ENCODE peak calls at places on chromosomes 16 and 17, in six cellular contexts. One of them, this sample, is unnamed. For H3K27me3, the result is how much of the 10 kb centered on the place peaks cover.

GRCh38 chr17:64507418-64507766 is 615 bp downstream of the CEP95 start:
- DNase-seq in CD4-positive, alpha-beta T cell: peak
- DNase-seq in H1: no peak
- DNase-seq in HCT116: no peak
- DNase-seq in stomach: no peak
- DNase-seq in mammary epithelial cell: peak
- DNase-seq in this sample: no peak

GRCh38 chr17:79144090-79144610 is 69.5 kb downstream of the ENGASE start:
- DNase-seq in H1: no peak
- DNase-seq in CD4-positive, alpha-beta T cell: no peak
- DNase-seq in mammary epithelial cell: no peak
- DNase-seq in stomach: no peak
- DNase-seq in HCT116: no peak
- DNase-seq in this sample: no peak

GRCh38 chr16:84461504-84462295 is 42.8 kb downstream of the MEAK7 start:
- DNase-seq in CD4-positive, alpha-beta T cell: no peak
- DNase-seq in mammary epithelial cell: no peak
- DNase-seq in H1: no peak
- DNase-seq in stomach: no peak
- DNase-seq in HCT116: no peak
- DNase-seq in this sample: no peak

GRCh38 chr16:52912565-52913173 is 140.0 kb downstream of the CHD9NB start:
- DNase-seq in stomach: peak
- DNase-seq in CD4-positive, alpha-beta T cell: no peak
- DNase-seq in mammary epithelial cell: peak
- DNase-seq in HCT116: peak
- DNase-seq in H1: peak
- DNase-seq in this sample: peak

GRCh38 chr16:50297301-50298074 is 31.1 kb downstream of the ADCY7 start:
- DNase-seq in H1: no peak
- DNase-seq in mammary epithelial cell: no peak
- DNase-seq in CD4-positive, alpha-beta T cell: no peak
- DNase-seq in stomach: no peak
- DNase-seq in HCT116: no peak
- DNase-seq in this sample: no peak

GRCh38 chr17:83083368-83084201 is 4.2 kb downstream of the METRNL start:
- DNase-seq in CD4-positive, alpha-beta T cell: peak
- DNase-seq in H1: peak
- DNase-seq in mammary epithelial cell: peak
- DNase-seq in HCT116: no peak
- DNase-seq in stomach: no peak
- DNase-seq in this sample: peak

GRCh38 chr17:19744922-19745757 is 3.0 kb downstream of the ALDH3A1 start:
- DNase-seq in HCT116: peak
- DNase-seq in stomach: peak
- DNase-seq in mammary epithelial cell: peak
- DNase-seq in CD4-positive, alpha-beta T cell: peak
- DNase-seq in H1: peak
- DNase-seq in this sample: peak

GRCh38 chr17:61072648-61073047 is 327.0 kb upstream of the TBX2 start:
- DNase-seq in H1: no peak
- DNase-seq in mammary epithelial cell: no peak
- DNase-seq in CD4-positive, alpha-beta T cell: no peak
- DNase-seq in stomach: no peak
- DNase-seq in HCT116: no peak
- DNase-seq in this sample: no peak

GRCh38 chr16:27689711-27690110 is 139.8 kb downstream of the KATNIP start:
- DNase-seq in HCT116: no peak
- DNase-seq in stomach: no peak
- DNase-seq in mammary epithelial cell: no peak
- DNase-seq in CD4-positive, alpha-beta T cell: no peak
- DNase-seq in H1: no peak
- DNase-seq in this sample: no peak

GRCh38 chr16:66270333-66270927 is 96.1 kb upstream of the CDH5 start:
- DNase-seq in CD4-positive, alpha-beta T cell: peak
- DNase-seq in mammary epithelial cell: peak
- DNase-seq in HCT116: peak
- DNase-seq in H1: peak
- DNase-seq in stomach: peak
- DNase-seq in this sample: no peak

GRCh38 chr16:53893731-53894435 is 189.9 kb downstream of the FTO start:
- DNase-seq in CD4-positive, alpha-beta T cell: no peak
- DNase-seq in stomach: no peak
- DNase-seq in mammary epithelial cell: peak
- DNase-seq in HCT116: no peak
- DNase-seq in H1: no peak
- DNase-seq in this sample: no peak

GRCh38 chr17:73203788-73204479 is 11.1 kb downstream of the COG1 start:
- DNase-seq in HCT116: no peak
- DNase-seq in stomach: no peak
- DNase-seq in H1: no peak
- DNase-seq in mammary epithelial cell: no peak
- DNase-seq in CD4-positive, alpha-beta T cell: no peak
- DNase-seq in this sample: no peak

GRCh38 chr17:63126607-63127006 is 160.6 kb downstream of the TANC2 start:
- DNase-seq in mammary epithelial cell: no peak
- DNase-seq in CD4-positive, alpha-beta T cell: no peak
- DNase-seq in HCT116: no peak
- DNase-seq in stomach: no peak
- DNase-seq in H1: no peak
- DNase-seq in this sample: no peak

GRCh38 chr17:35189291-35189690 is 4.9 kb downstream of the SLC35G3 start:
- DNase-seq in HCT116: no peak
- DNase-seq in stomach: no peak
- DNase-seq in H1: no peak
- DNase-seq in mammary epithelial cell: peak
- DNase-seq in CD4-positive, alpha-beta T cell: no peak
- DNase-seq in this sample: no peak

GRCh38 chr17:31629696-31630470 is 229.2 kb downstream of the COPRS start:
- DNase-seq in HCT116: no peak
- DNase-seq in stomach: no peak
- DNase-seq in mammary epithelial cell: peak
- DNase-seq in CD4-positive, alpha-beta T cell: no peak
- DNase-seq in H1: no peak
- DNase-seq in this sample: no peak

GRCh38 chr17:49616546-49617205 is 41.0 kb downstream of the NXPH3 start:
- DNase-seq in mammary epithelial cell: peak
- DNase-seq in CD4-positive, alpha-beta T cell: no peak
- DNase-seq in HCT116: no peak
- DNase-seq in stomach: peak
- DNase-seq in H1: no peak
- DNase-seq in this sample: no peak

GRCh38 chr16:65122974-65123845 is 1.3 kb upstream of the CDH11 start:
- DNase-seq in stomach: peak
- DNase-seq in mammary epithelial cell: no peak
- DNase-seq in CD4-positive, alpha-beta T cell: no peak
- DNase-seq in H1: no peak
- DNase-seq in HCT116: no peak
- DNase-seq in this sample: no peak

GRCh38 chr17:78173025-78173715 is 4.8 kb downstream of the SYNGR2 start:
- DNase-seq in stomach: no peak
- DNase-seq in H1: no peak
- DNase-seq in HCT116: no peak
- DNase-seq in CD4-positive, alpha-beta T cell: no peak
- DNase-seq in mammary epithelial cell: no peak
- DNase-seq in this sample: no peak

GRCh38 chr17:16377804-16378400 is 3.0 kb upstream of the UBB start:
- DNase-seq in stomach: no peak
- DNase-seq in HCT116: no peak
- DNase-seq in H1: no peak
- DNase-seq in mammary epithelial cell: peak
- DNase-seq in CD4-positive, alpha-beta T cell: no peak
- DNase-seq in this sample: no peak

GRCh38 chr17:82019905-82020873 is 2.5 kb downstream of the CENPX start:
- DNase-seq in H1: no peak
- DNase-seq in stomach: peak
- DNase-seq in HCT116: peak
- DNase-seq in mammary epithelial cell: no peak
- DNase-seq in CD4-positive, alpha-beta T cell: peak
- DNase-seq in this sample: no peak

GRCh38 chr17:68783861-68784260 is 171.3 kb downstream of the ABCA8 start:
- DNase-seq in stomach: no peak
- DNase-seq in CD4-positive, alpha-beta T cell: no peak
- DNase-seq in H1: no peak
- DNase-seq in HCT116: no peak
- DNase-seq in mammary epithelial cell: no peak
- DNase-seq in this sample: no peak
- H3K27me3 ChIP-seq in stomach: under half
- H3K27me3 ChIP-seq in CD4-positive, alpha-beta T cell: under half
- H3K27me3 ChIP-seq in H1: under half
- H3K27me3 ChIP-seq in HCT116: under half
- H3K27me3 ChIP-seq in mammary epithelial cell: under half
- H3K27me3 ChIP-seq in this sample: under half

GRCh38 chr16:55508941-55509920 is at the start of gene LPCAT2:
- DNase-seq in mammary epithelial cell: peak
- DNase-seq in stomach: peak
- DNase-seq in CD4-positive, alpha-beta T cell: no peak
- DNase-seq in HCT116: peak
- DNase-seq in H1: peak
- DNase-seq in this sample: peak

GRCh38 chr16:55506708-55507107 is 2.2 kb upstream of the LPCAT2 start:
- DNase-seq in CD4-positive, alpha-beta T cell: no peak
- DNase-seq in stomach: no peak
- DNase-seq in H1: no peak
- DNase-seq in HCT116: no peak
- DNase-seq in mammary epithelial cell: no peak
- DNase-seq in this sample: no peak

GRCh38 chr16:55506083-55506482 is 2.8 kb upstream of the LPCAT2 start:
- DNase-seq in stomach: no peak
- DNase-seq in CD4-positive, alpha-beta T cell: no peak
- DNase-seq in mammary epithelial cell: no peak
- DNase-seq in H1: no peak
- DNase-seq in HCT116: no peak
- DNase-seq in this sample: no peak

GRCh38 chr16:55510185-55510805 is 1.4 kb downstream of the LPCAT2 start:
- DNase-seq in mammary epithelial cell: no peak
- DNase-seq in HCT116: no peak
- DNase-seq in H1: no peak
- DNase-seq in stomach: no peak
- DNase-seq in CD4-positive, alpha-beta T cell: no peak
- DNase-seq in this sample: no peak

DNA sequence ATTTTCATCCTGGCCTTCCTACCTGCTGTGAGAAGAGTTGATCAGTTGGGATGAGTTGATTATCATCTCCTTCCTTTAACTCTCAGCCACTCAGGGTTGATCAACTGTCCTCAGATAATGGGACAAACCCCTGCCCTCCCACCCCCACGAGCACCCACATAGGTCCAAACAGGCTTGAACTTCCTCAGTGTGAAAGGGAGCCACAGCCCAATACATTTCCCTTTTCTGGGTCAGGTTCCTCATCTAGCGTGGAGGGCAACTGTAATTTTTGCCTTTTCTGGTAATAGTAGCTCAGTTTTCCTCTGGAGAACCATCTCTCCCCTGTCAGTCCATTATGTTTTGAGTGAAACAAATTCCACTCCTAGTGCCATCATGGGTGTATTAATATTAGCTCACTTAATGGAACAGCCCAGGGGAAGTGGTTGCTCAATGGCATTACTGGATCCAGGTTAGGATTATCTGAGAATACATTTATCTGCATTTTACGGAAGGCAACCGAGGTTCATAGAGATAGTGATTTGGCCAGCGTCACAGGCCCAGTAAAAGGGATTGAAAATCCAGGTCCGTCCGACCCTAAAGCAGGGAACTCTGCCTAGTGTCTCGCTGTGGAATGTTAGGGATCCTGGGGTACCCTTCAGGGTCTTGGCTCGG is 476 bp upstream of the LPCAT2 start:
- DNase-seq in H1: no peak
- DNase-seq in mammary epithelial cell: no peak
- DNase-seq in CD4-positive, alpha-beta T cell: no peak
- DNase-seq in HCT116: no peak
- DNase-seq in stomach: no peak
- DNase-seq in this sample: no peak
- H3K27me3 ChIP-seq in H1: under half
- H3K27me3 ChIP-seq in mammary epithelial cell: under half
- H3K27me3 ChIP-seq in CD4-positive, alpha-beta T cell: under half
- H3K27me3 ChIP-seq in HCT116: under half
- H3K27me3 ChIP-seq in stomach: under half
- H3K27me3 ChIP-seq in this sample: under half

GRCh38 chr16:85851034-85851780 is 47.8 kb upstream of the IRF8 start:
- DNase-seq in CD4-positive, alpha-beta T cell: no peak
- DNase-seq in HCT116: no peak
- DNase-seq in H1: no peak
- DNase-seq in mammary epithelial cell: no peak
- DNase-seq in stomach: no peak
- DNase-seq in this sample: no peak

GRCh38 chr16:85847036-85847435 is 47.5 kb downstream of the COX4I1 start:
- DNase-seq in HCT116: no peak
- DNase-seq in CD4-positive, alpha-beta T cell: no peak
- DNase-seq in stomach: no peak
- DNase-seq in H1: no peak
- DNase-seq in mammary epithelial cell: no peak
- DNase-seq in this sample: no peak

GRCh38 chr16:85853641-85854545 is 45.1 kb upstream of the IRF8 start:
- DNase-seq in HCT116: no peak
- DNase-seq in mammary epithelial cell: no peak
- DNase-seq in H1: no peak
- DNase-seq in CD4-positive, alpha-beta T cell: no peak
- DNase-seq in stomach: no peak
- DNase-seq in this sample: no peak

GRCh38 chr16:85847681-85848601 is 48.4 kb downstream of the COX4I1 start:
- DNase-seq in HCT116: no peak
- DNase-seq in H1: no peak
- DNase-seq in CD4-positive, alpha-beta T cell: no peak
- DNase-seq in stomach: no peak
- DNase-seq in mammary epithelial cell: no peak
- DNase-seq in this sample: no peak

GRCh38 chr16:85850344-85850880 is 48.5 kb upstream of the IRF8 start:
- DNase-seq in HCT116: no peak
- DNase-seq in CD4-positive, alpha-beta T cell: no peak
- DNase-seq in H1: no peak
- DNase-seq in mammary epithelial cell: no peak
- DNase-seq in stomach: no peak
- DNase-seq in this sample: no peak
- H3K27me3 ChIP-seq in HCT116: under half
- H3K27me3 ChIP-seq in CD4-positive, alpha-beta T cell: under half
- H3K27me3 ChIP-seq in H1: under half
- H3K27me3 ChIP-seq in mammary epithelial cell: under half
- H3K27me3 ChIP-seq in stomach: under half
- H3K27me3 ChIP-seq in this sample: under half

DNA sequence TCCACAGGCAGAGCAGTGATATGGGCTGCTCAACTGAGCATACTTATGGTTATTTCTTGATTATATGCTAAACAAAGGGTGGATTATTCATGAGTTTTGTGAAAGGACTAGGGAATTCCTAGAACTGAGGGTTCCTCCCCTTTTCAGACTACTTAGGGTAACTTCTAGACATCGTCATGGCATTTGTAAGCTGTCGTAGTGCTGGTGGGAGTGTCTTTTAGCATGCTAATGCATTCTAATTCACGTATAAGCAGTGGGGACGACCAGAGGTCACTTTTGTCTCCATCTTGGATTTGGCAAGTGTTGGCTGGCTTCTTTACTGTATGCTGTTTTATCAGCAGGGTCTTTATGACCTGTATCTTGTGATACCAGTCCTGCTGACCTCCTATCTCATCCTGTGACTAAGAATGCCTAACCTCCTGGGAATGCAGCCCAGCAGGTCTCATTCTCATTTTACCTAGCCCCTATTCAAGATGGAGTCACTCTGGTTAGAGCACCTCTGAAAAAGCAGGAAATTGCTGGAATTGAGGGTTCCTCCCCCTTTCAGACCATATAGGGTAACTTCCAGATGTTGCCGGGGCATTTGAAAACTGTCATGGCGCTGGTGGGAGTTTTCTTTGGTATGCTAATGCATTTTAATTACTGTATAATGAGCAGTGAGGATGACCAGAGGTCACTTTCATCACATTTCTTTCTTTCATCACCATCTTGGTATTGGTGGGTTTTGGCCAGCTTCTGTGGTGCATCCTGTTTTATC is 388.5 kb downstream of the XYLT1 start:
- DNase-seq in stomach: no peak
- DNase-seq in H1: peak
- DNase-seq in HCT116: no peak
- DNase-seq in CD4-positive, alpha-beta T cell: no peak
- DNase-seq in mammary epithelial cell: no peak
- DNase-seq in this sample: peak
- H3K27me3 ChIP-seq in stomach: under half
- H3K27me3 ChIP-seq in H1: under half
- H3K27me3 ChIP-seq in HCT116: under half
- H3K27me3 ChIP-seq in CD4-positive, alpha-beta T cell: under half
- H3K27me3 ChIP-seq in mammary epithelial cell: under half
- H3K27me3 ChIP-seq in this sample: under half